ENCODE peak calls at places on chromosomes 5 and 9, in four cellular contexts. L is tibial artery, B is IMR-90, D is right atrium auricular region. K is an unnamed sample.

GRCh38 chr5:76393035-76393680 is 9.9 kb upstream of the IQGAP2 start:
- DNase-seq in L (no peak), B (no peak), D (no peak), K (no peak)

GRCh38 chr9:118305371-118305770 is 601.2 kb downstream of the TLR4 start:
- DNase-seq in L (no peak), B (no peak), D (no peak), K (no peak)

GRCh38 chr5:83472508-83473343 is 1.2 kb downstream of the VCAN start:
- DNase-seq in L (peak), B (no peak), D (peak), K (peak)

GRCh38 chr5:157820593-157821252 is 38.2 kb downstream of the CLINT1 start:
- DNase-seq in L (no peak), B (peak), D (no peak), K (no peak)

GRCh38 chr5:137501226-137501625 is 2.1 kb upstream of the SPOCK1 start:
- DNase-seq in L (no peak), B (no peak), D (no peak), K (no peak)

GRCh38 chr5:8457187-8458037 is 588.5 kb downstream of the MTRR start:
- DNase-seq in L (peak), B (peak), D (peak), K (peak)

GRCh38 chr9:96500696-96501660 is 51.0 kb downstream of the HABP4 start:
- DNase-seq in L (no peak), B (peak), D (no peak), K (no peak)

GRCh38 chr5:173629628-173630027 is 13.2 kb upstream of the BOD1 start:
- DNase-seq in L (no peak), B (no peak), D (no peak), K (no peak)

GRCh38 chr5:153552886-153553285 is 62.4 kb downstream of the GRIA1 start:
- DNase-seq in L (no peak), B (peak), D (no peak), K (no peak)

GRCh38 chr5:82314964-82315728 is 37.0 kb upstream of the RPS23 start:
- DNase-seq in L (no peak), B (peak), D (no peak), K (no peak)

GRCh38 chr5:18375637-18376036 is 741.4 kb downstream of the TAF11L14 start:
- DNase-seq in L (no peak), B (no peak), D (no peak), K (no peak)

GRCh38 chr9:133509179-133510083 is 15.3 kb downstream of the MYMK start:
- DNase-seq in L (no peak), B (no peak), D (no peak), K (no peak)

GRCh38 chr5:60086583-60086982 is 193.1 kb upstream of the PDE4D start:
- DNase-seq in L (no peak), B (no peak), D (no peak), K (no peak)

GRCh38 chr5:31194892-31195291 is 1.4 kb downstream of the CDH6 start:
- DNase-seq in L (no peak), B (peak), D (no peak), K (no peak)

GRCh38 chr5:80917596-80917995 is 42.6 kb upstream of the RASGRF2 start:
- DNase-seq in L (no peak), B (no peak), D (no peak), K (no peak)

GRCh38 chr5:115948013-115948605 is 14.2 kb upstream of the LVRN start:
- DNase-seq in L (peak), B (peak), D (no peak), K (no peak)

GRCh38 chr5:76153996-76154395 is 70.8 kb downstream of the SV2C start:
- DNase-seq in L (no peak), B (no peak), D (no peak), K (no peak)

GRCh38 chr5:137155621-137156020 is 343.5 kb downstream of the SPOCK1 start:
- DNase-seq in L (no peak), B (no peak), D (no peak), K (no peak)

GRCh38 chr9:19050637-19051591 is 1.7 kb downstream of the RRAGA start:
- DNase-seq in L (no peak), B (no peak), D (no peak), K (no peak)

GRCh38 chr9:71663931-71664459 is 104.3 kb downstream of the CEMIP2 start:
- DNase-seq in L (no peak), B (no peak), D (no peak), K (no peak)

GRCh38 chr9:14428781-14429230 is 114.9 kb upstream of the NFIB start:
- DNase-seq in L (peak), B (peak), D (peak), K (peak)
- TF ChIP-seq CTCF in L (peak), B (peak), D (peak), K (peak)

DNA sequence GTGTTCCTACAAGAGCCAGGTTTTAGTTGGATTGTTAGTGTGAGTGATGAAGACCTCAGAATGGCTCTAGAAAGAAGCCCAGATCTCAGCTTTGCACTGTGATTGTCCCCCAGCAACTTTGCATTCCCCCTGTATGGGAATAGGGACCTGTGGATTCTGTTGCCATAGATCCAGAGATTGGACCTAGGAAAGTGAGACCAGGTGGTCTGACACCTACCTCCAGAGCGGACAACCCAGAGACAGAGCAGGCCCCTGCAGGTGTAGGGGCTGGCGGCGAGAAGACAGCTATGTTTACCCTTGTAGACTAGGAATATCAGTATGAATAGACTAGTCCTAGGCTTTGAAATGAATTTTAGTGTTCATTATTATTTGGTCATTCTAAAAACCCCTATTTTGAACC is 53.6 kb downstream of the IRF1 start:
- DNase-seq in L (no peak), B (no peak), D (peak), K (no peak)
- H3K4me3 ChIP-seq in L (no peak), B (no peak), D (no peak), K (no peak)

GRCh38 chr9:131270171-131271015 is 5.9 kb downstream of the FAM78A start:
- DNase-seq in L (peak), B (no peak), D (peak), K (no peak)

GRCh38 chr9:131262327-131263032 is 13.8 kb downstream of the FAM78A start:
- DNase-seq in L (no peak), B (peak), D (no peak), K (no peak)

GRCh38 chr9:131264231-131264630 is 12.1 kb downstream of the FAM78A start:
- DNase-seq in L (no peak), B (no peak), D (no peak), K (no peak)

GRCh38 chr9:131263701-131264100 is 12.6 kb downstream of the FAM78A start:
- DNase-seq in L (no peak), B (no peak), D (no peak), K (no peak)

DNA sequence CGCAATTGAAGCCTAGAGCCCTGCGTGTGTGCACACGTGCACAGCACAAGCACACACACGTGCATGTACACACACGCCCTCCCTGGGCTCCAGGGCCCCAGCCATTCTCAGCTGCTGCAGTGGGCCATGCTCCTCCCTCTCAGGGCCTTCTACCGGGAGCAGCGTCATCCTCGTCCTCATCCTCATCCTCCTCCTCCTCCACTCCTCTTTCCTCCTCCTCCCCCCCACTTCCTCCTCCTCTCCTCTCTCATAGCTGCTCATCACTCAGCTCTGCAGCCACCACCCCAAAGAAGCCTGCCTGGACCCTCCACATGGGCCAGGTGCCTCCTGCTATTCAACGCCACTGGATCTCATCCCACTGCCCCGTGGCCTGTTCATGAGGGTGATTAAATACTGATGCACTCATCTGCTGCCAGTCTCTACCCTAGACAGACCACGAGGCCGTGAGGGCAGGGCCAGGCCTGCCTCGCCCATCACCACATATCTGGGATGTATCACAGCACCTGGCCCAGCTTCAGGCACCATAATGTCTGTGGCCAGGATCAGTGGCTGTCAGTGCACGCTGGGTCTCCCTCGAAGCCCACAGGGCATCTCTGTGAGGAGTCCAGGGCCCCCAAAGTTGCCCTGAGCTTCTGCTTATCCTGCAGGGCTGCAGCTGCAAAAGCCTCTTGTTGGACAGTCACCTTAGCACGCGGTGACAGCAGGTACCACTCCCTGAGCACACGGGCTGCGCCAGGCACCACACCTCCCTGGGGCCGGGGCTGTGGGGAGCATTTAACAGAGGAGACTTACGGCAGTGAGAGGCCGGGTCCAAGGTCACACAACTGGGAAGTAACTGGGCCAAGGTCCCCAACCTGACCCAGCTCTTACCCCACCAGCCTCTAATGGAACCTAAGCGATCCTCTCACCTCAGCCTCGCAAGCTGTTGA is 9.7 kb downstream of the FAM78A start:
- DNase-seq in L (no peak), B (no peak), D (no peak), K (no peak)
- H3K27ac ChIP-seq in L (no peak), B (no peak), D (peak), K (no peak)

DNA sequence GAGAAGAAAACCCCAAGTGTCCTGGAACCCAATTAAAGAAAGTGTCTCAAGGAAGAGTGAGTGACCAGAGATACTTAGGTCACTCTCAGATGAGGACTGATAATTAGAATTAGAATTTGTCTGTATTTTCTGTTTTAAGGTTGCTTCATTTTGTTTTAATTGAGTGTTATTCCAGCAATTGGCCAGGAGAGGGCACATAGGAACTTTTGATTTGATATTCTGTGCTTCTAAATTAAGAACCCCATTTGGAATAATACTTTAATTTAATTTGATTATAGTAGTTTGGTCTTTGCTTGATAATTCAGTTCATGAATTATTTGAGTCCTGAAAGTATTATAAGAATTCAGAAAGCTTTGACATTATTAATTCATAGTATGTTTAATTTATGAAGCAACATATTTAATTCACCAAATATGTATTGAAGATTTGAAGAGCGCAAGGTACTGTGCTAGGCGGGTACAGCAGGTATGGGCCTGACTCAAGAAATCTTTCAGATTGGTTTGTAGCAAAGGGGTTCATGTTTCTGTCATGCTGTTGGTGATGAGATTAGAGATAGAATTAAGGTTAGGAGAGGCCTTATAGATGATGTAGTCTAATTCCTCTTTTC is 4.9 kb downstream of the MRPL22 start:
- DNase-seq in L (no peak), B (peak), D (no peak), K (no peak)
- TF ChIP-seq CTCF in L (peak), B (peak), D (peak), K (peak)

GRCh38 chr5:610744-611730 is 1.1 kb upstream of the CEP72 start:
- DNase-seq in L (no peak), B (no peak), D (no peak), K (peak)
- H3K4me3 ChIP-seq in L (peak), B (peak), D (peak), K (peak)

GRCh38 chr5:35205606-35206005 is 24.7 kb downstream of the PRLR start:
- DNase-seq in L (no peak), B (no peak), D (no peak), K (no peak)

GRCh38 chr5:35201291-35201690 is 29.0 kb downstream of the PRLR start:
- DNase-seq in L (no peak), B (no peak), D (no peak), K (no peak)

GRCh38 chr5:35205186-35205585 is 25.1 kb downstream of the PRLR start:
- DNase-seq in L (no peak), B (no peak), D (no peak), K (no peak)

GRCh38 chr5:35202319-35203111 is 27.8 kb downstream of the PRLR start:
- DNase-seq in L (peak), B (peak), D (no peak), K (no peak)

GRCh38 chr5:35203403-35203802 is 26.9 kb downstream of the PRLR start:
- DNase-seq in L (no peak), B (no peak), D (no peak), K (no peak)
- H3K27ac ChIP-seq in L (no peak), B (no peak), D (no peak), K (no peak)

DNA sequence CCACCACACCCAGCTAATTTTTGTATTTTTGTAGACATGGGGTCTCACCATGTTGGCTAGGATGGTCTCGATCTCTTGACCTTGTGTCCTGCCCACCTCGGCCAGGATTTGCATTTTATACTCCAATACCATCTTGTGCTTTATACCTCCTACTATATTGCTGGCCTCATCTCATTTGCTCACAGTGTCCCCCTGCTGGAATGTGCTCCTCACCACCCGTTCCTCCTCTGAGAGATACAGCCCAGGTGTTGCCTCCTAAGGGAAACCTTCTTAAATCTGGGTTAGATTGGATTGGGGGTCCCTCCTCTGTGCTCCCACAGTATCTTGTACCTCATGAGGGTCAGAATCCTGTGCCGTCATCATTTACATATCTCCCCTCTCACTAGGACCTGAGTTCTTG is 131.7 kb downstream of the PAPPA start:
- DNase-seq in L (no peak), B (no peak), D (no peak), K (no peak)
- TF ChIP-seq CTCF in L (no peak), B (no peak), D (no peak), K (no peak)